ENCODE peak calls at places on chromosomes 7 and 10, in seven cellular contexts. Z is left kidney; S is T-helper 9 cell; G is occipital lobe; Y is activated CD8-positive, alpha-beta memory T cell treated with anti-CD3 and anti-CD28 coated beads, Interleukin-2, amount 50 U/mL, for 48 hours; T is NCI-H82; H is WTC11. D is an unnamed sample.

GRCh38 chr7:151628846-151629604 is 109.3 kb upstream of the RHEB start:
- DNase-seq in Z (no peak), S (no peak), G (no peak), Y (no peak), T (no peak), H (peak; percentile 31), D (no peak)

GRCh38 chr10:118045842-118046490 is 775 bp downstream of the RAB11FIP2 start:
- DNase-seq in Z (peak; percentile 71), S (peak; percentile 0), G (peak; percentile 54), Y (peak; percentile 70), T (peak; percentile 52), H (peak; percentile 54), D (peak; percentile 33)

GRCh38 chr7:36151921-36152755 is 916 bp upstream of the EEPD1 start:
- DNase-seq in Z (no peak), S (no peak), G (no peak), Y (no peak), T (peak; percentile 40), H (no peak), D (no peak)

GRCh38 chr7:18458830-18459229 is 36.7 kb upstream of the HDAC9 start:
- DNase-seq in Z (no peak), S (no peak), G (no peak), Y (no peak), T (no peak), H (no peak), D (no peak)

GRCh38 chr7:2040893-2041270 is 191.9 kb downstream of the MAD1L1 start:
- DNase-seq in Z (no peak), S (no peak), G (no peak), Y (no peak), T (no peak), H (peak; percentile 12), D (no peak)

GRCh38 chr7:151381333-151382078 is 28.3 kb downstream of the WDR86 start:
- DNase-seq in Z (peak; percentile 69), S (peak; percentile 73), G (no peak), Y (peak; percentile 59), T (no peak), H (peak; percentile 74), D (peak; percentile 82)

GRCh38 chr7:76129366-76129765 is 72.3 kb upstream of the SRRM3 start:
- DNase-seq in Z (no peak), S (no peak), G (no peak), Y (no peak), T (peak; percentile 15), H (no peak), D (no peak)

GRCh38 chr7:81869670-81870069 is 99.8 kb upstream of the HGF start:
- DNase-seq in Z (no peak), S (no peak), G (no peak), Y (no peak), T (no peak), H (no peak), D (no peak)

GRCh38 chr10:131895116-131895515 is 5.7 kb upstream of the PPP2R2D start:
- DNase-seq in Z (no peak), S (no peak), G (no peak), Y (no peak), T (no peak), H (no peak), D (no peak)

D was measured in posterior cingulate gyrus.